ENCODE peak calls at places on chromosome X, in nine cellular contexts. K is BJ, Z is heart left ventricle, R is keratinocyte, H is fibroblast of pulmonary artery, X is fibroblast of villous mesenchyme, L is HL-60, F is ovary, J is foreskin fibroblast. C is an unnamed sample.

GRCh38 chrX:105653891-105654290 is 168.4 kb upstream of the NRK start:
- DNase-seq in X (peak), R (no peak), L (no peak), H (peak), J (peak), Z (no peak), F (no peak), K (no peak), C (no peak)

GRCh38 chrX:46317158-46317557 is 228.1 kb downstream of the ZNF674 start:
- DNase-seq in K (no peak), R (no peak), X (no peak), F (no peak), Z (no peak), J (peak), H (no peak), L (no peak), C (no peak)

GRCh38 chrX:148069759-148070503 is 88.8 kb downstream of the FMR1NB start:
- DNase-seq in J (no peak), X (no peak), F (no peak), L (no peak), R (no peak), K (no peak), Z (no peak), H (no peak), C (no peak)

GRCh38 chrX:16671005-16671404 is 21.0 kb downstream of the S100G start:
- DNase-seq in K (no peak), J (peak), H (peak), R (no peak), L (no peak), X (peak), F (no peak), Z (no peak), C (no peak)

GRCh38 chrX:29299689-29300088 is 712.4 kb downstream of the IL1RAPL1 start:
- DNase-seq in H (peak), K (no peak), R (no peak), L (no peak), J (peak), F (no peak), Z (no peak), X (no peak), C (no peak)

GRCh38 chrX:84187501-84188319 is at the start of gene RPS6KA6:
- DNase-seq in H (peak), X (peak), R (no peak), K (no peak), L (no peak), J (peak), Z (peak), F (peak), C (no peak)

GRCh38 chrX:10015711-10016515 is 48.8 kb downstream of the CLDN34 start:
- DNase-seq in Z (peak), F (peak), J (peak), R (no peak), H (peak), K (no peak), L (no peak), X (peak), C (no peak)

GRCh38 chrX:107894038-107894437 is 68.4 kb downstream of the MID2 start:
- DNase-seq in K (no peak), L (no peak), R (peak), X (peak), F (no peak), Z (no peak), H (peak), J (peak), C (no peak)

GRCh38 chrX:72126048-72126415 is 5.7 kb downstream of the RTL5 start:
- DNase-seq in K (no peak), Z (no peak), J (peak), X (no peak), L (no peak), F (peak), H (peak), R (no peak), C (no peak)

DNA sequence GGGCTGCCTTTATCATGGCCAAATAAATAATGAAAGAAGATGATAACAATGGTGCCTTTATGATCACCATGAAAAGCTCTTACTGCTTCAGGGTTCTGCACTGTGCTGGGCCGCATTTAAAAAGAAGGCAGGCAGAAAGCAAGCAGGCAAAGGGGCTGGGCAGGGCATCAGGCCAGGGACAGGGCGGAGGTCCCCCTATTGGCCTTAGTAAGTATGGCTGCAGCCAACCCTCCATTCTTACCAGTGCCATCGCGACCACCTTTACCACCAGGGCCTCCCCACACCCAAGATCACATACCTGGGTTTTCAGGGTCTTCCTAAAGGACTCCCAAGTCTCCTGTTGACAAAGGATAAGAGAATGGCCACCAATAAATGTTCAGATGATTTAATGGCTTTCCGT is 38.9 kb downstream of the CNGA2 start:
- DNase-seq in L (no peak), J (no peak), H (no peak), X (no peak), R (no peak), F (no peak), K (no peak), Z (no peak), C (no peak)
- H3K4me3 ChIP-seq in L (no peak), J (no peak), H (no peak), X (no peak), R (no peak), F (no peak), K (no peak), Z (no peak), C (no peak)

GRCh38 chrX:66632473-66632872 is 6.4 kb downstream of the EDA2R start:
- DNase-seq in R (no peak), Z (no peak), F (no peak), J (peak), H (peak), L (no peak), X (peak), K (no peak), C (no peak)
- H3K4me3 ChIP-seq in R (no peak), Z (no peak), F (no peak), J (peak), H (no peak), L (no peak), X (no peak), K (no peak), C (no peak)

DNA sequence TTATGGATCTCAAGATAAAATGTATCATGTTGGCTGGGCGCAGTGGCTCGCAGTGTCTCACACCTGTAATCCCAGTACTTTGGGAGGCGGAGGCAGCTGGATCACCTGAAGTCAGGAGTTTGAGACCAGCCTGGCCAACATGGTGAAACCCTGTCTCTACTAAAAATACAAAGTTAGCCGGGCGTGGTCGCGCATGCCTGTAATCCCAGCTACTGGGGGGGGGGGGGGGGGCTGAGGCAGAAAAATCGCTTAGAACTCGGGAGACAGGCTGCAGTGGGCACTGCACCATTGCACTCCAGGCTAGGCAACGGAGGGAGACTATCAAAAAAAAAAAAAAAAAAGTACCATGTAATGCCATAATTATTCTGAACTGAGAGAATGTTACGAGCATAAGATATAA is 2.1 kb downstream of the RBMX start:
- DNase-seq in R (no peak), K (no peak), X (no peak), Z (no peak), J (peak), L (no peak), H (no peak), F (no peak), C (no peak)
- H3K4me3 ChIP-seq in R (peak), K (peak), X (peak), Z (peak), J (peak), L (peak), H (peak), F (peak), C (peak)

DNA sequence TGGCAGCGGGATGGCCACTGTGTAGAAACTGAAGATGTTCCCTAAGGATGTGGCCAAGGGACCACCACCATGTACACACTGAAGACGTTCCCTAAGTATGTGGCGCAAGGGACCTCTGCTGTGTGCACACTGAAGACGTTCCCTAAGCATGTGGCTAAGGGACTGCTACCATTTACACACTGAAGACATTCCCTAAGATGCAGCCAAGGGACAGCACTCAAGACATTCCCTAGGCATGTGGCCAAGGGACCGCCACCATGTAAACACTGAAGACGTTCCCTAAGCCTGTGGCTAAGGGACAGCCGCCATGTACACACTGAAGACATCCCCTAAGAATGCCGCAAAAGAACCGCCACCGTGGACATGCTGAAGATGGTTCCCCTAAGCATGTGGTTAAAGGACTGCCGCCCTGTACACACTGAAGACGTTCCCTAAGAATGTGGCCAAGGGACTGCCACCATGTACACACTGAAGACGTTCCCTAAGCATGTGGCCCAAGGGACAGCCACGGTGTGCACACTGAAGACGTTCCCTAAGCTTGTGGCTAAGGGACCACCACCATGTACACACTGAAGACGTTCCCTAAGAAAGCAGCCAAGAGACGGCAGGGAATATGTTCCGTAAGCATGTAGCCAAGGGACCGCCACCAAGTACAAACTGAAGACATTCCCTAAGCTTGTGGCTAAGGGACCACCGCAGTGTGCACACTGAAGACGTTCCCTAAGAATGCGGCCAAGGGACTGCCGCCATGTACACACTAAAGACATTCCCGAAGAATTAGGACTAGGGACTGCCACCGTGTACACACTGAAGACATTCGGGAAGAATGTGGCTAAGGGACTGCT is 43.3 kb downstream of the DHRSX start:
- DNase-seq in F (no peak), X (no peak), H (no peak), K (no peak), R (no peak), J (no peak), L (no peak), Z (no peak), C (no peak)
- H3K4me3 ChIP-seq in F (no peak), X (no peak), H (no peak), K (no peak), R (no peak), J (no peak), L (no peak), Z (no peak), C (no peak)

GRCh38 chrX:75784689-75785491 is at the start of gene MAGEE2:
- DNase-seq in H (no peak), R (no peak), Z (no peak), X (no peak), F (no peak), J (no peak), L (no peak), K (no peak), C (no peak)

GRCh38 chrX:75786290-75786689 is 1.2 kb upstream of the MAGEE2 start:
- DNase-seq in J (no peak), Z (no peak), H (no peak), X (no peak), L (no peak), K (no peak), F (no peak), R (no peak), C (no peak)

DNA sequence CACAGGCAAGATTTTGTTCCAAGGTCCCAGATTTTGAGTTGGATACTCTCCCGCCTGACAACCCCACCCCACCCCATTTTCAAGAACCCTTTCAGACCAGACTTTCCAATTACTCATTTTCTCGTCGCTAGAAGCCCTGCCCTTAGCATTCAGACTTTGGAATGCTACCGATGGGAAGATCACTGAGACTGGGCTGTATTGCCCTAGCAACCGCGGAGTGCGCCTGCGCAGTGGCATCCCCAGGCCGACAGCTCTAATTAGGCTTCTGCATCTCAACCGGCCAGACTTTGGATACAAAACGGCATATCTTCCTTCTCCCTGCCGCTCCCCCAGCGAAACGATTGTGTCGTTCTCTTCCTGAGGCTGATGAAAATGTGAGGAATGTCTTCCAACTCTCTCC is 3.4 kb downstream of the MAGEE2 start:
- DNase-seq in J (no peak), X (no peak), Z (no peak), H (no peak), K (no peak), L (no peak), F (peak), R (no peak), C (no peak)
- H3K4me3 ChIP-seq in J (no peak), X (no peak), Z (no peak), H (no peak), K (no peak), L (no peak), F (no peak), R (no peak), C (no peak)

DNA sequence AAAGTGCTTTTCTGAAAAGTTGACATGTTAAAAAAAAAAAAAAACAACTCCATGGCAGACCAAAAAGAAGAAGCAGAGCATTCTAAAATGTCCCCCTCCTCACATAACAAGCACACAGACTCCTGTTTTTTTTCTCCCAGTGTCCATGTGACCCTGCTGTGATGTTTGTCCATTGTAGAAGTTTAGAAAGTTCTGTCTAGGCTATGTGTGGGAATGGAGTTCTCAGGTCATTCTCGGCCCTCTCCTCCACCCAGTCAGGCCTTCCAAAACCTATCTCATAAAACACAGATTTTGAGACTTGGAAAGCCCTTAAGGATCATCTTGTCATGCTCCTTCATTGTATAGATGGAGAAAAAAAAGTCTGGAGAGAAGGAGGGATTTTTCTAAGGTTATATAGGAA is 713 bp downstream of the CLIC2 start:
- DNase-seq in R (no peak), X (no peak), H (no peak), Z (no peak), K (no peak), J (no peak), L (no peak), F (no peak), C (no peak)
- H3K4me3 ChIP-seq in R (no peak), X (no peak), H (no peak), Z (peak), K (no peak), J (peak), L (no peak), F (peak), C (no peak)

GRCh38 chrX:6778547-6779231 is 243.8 kb upstream of the VCX3A start:
- DNase-seq in X (no peak), H (no peak), Z (no peak), K (no peak), L (no peak), R (no peak), J (no peak), F (no peak), C (no peak)

GRCh38 chrX:6782831-6783230 is 247.9 kb upstream of the VCX3A start:
- DNase-seq in F (no peak), Z (no peak), L (no peak), J (no peak), X (no peak), K (no peak), R (no peak), H (no peak), C (no peak)

GRCh38 chrX:6777211-6778002 is 242.5 kb upstream of the VCX3A start:
- DNase-seq in R (no peak), Z (no peak), L (no peak), K (no peak), J (no peak), X (no peak), F (no peak), H (no peak), C (no peak)
- H3K4me3 ChIP-seq in R (no peak), Z (no peak), L (no peak), K (no peak), J (no peak), X (no peak), F (no peak), H (no peak), C (no peak)

GRCh38 chrX:133838761-133839676 is 146.4 kb downstream of the GPC3 start:
- DNase-seq in R (no peak), X (peak), F (peak), Z (no peak), K (no peak), J (peak), H (peak), L (no peak), C (no peak)
- H3K4me3 ChIP-seq in R (no peak), X (no peak), F (no peak), Z (no peak), K (no peak), J (no peak), H (no peak), L (no peak), C (no peak)